ENCODE peak calls at places on chromosomes 1 and 21, in seven cellular contexts. One of them, this sample, is unnamed.

GRCh38 chr21:43994085-43994484 is 18.0 kb upstream of the TRAPPC10 start:
- DNase-seq in colonic mucosa: no peak
- DNase-seq in AG04450: no peak
- DNase-seq in HCT116: no peak
- DNase-seq in psoas muscle: no peak
- DNase-seq in BJ: no peak
- DNase-seq in body of pancreas: no peak
- DNase-seq in this sample: no peak

GRCh38 chr1:173329747-173330146 is 122.6 kb upstream of the TNFSF4 start:
- DNase-seq in psoas muscle: no peak
- DNase-seq in colonic mucosa: no peak
- DNase-seq in AG04450: no peak
- DNase-seq in body of pancreas: no peak
- DNase-seq in BJ: no peak
- DNase-seq in HCT116: no peak
- DNase-seq in this sample: no peak

GRCh38 chr1:112575154-112575804 is 43.7 kb downstream of the ST7L start:
- DNase-seq in HCT116: peak
- DNase-seq in body of pancreas: no peak
- DNase-seq in psoas muscle: no peak
- DNase-seq in BJ: peak
- DNase-seq in colonic mucosa: no peak
- DNase-seq in AG04450: peak
- DNase-seq in this sample: peak

GRCh38 chr1:1157426-1157913 is 16.2 kb upstream of the TTLL10 start:
- DNase-seq in psoas muscle: peak
- DNase-seq in body of pancreas: peak
- DNase-seq in colonic mucosa: peak
- DNase-seq in AG04450: peak
- DNase-seq in BJ: peak
- DNase-seq in HCT116: peak
- DNase-seq in this sample: peak

GRCh38 chr1:91007092-91007491 is 14.7 kb downstream of the ZNF644 start:
- DNase-seq in HCT116: no peak
- DNase-seq in psoas muscle: no peak
- DNase-seq in AG04450: no peak
- DNase-seq in body of pancreas: no peak
- DNase-seq in colonic mucosa: no peak
- DNase-seq in BJ: no peak
- DNase-seq in this sample: no peak

GRCh38 chr1:199298825-199299224 is 660.0 kb downstream of the PTPRC start:
- DNase-seq in HCT116: no peak
- DNase-seq in body of pancreas: no peak
- DNase-seq in colonic mucosa: no peak
- DNase-seq in psoas muscle: no peak
- DNase-seq in AG04450: no peak
- DNase-seq in BJ: no peak
- DNase-seq in this sample: no peak

GRCh38 chr1:3453891-3454810 is at the start of gene ARHGEF16:
- DNase-seq in HCT116: peak
- DNase-seq in BJ: no peak
- DNase-seq in body of pancreas: peak
- DNase-seq in psoas muscle: peak
- DNase-seq in colonic mucosa: peak
- DNase-seq in AG04450: no peak
- DNase-seq in this sample: no peak

GRCh38 chr1:171421413-171422020 is 63.8 kb upstream of the PRRC2C start:
- DNase-seq in colonic mucosa: no peak
- DNase-seq in BJ: no peak
- DNase-seq in AG04450: no peak
- DNase-seq in psoas muscle: no peak
- DNase-seq in HCT116: no peak
- DNase-seq in body of pancreas: no peak
- DNase-seq in this sample: no peak

GRCh38 chr1:54352755-54353154 is 53.4 kb downstream of the SSBP3 start:
- DNase-seq in HCT116: no peak
- DNase-seq in psoas muscle: no peak
- DNase-seq in BJ: no peak
- DNase-seq in colonic mucosa: no peak
- DNase-seq in AG04450: no peak
- DNase-seq in body of pancreas: no peak
- DNase-seq in this sample: no peak

GRCh38 chr1:76687324-76688018 is 179.8 kb upstream of the ST6GALNAC5 start:
- DNase-seq in HCT116: no peak
- DNase-seq in body of pancreas: no peak
- DNase-seq in AG04450: no peak
- DNase-seq in colonic mucosa: no peak
- DNase-seq in psoas muscle: no peak
- DNase-seq in BJ: no peak
- DNase-seq in this sample: peak

GRCh38 chr1:14600405-14601150 is 2.1 kb downstream of the KAZN start:
- DNase-seq in BJ: no peak
- DNase-seq in HCT116: no peak
- DNase-seq in colonic mucosa: no peak
- DNase-seq in psoas muscle: no peak
- DNase-seq in AG04450: no peak
- DNase-seq in body of pancreas: no peak
- DNase-seq in this sample: no peak

GRCh38 chr1:58065520-58065919 is 481.0 kb downstream of the OMA1 start:
- DNase-seq in AG04450: no peak
- DNase-seq in BJ: no peak
- DNase-seq in body of pancreas: no peak
- DNase-seq in psoas muscle: no peak
- DNase-seq in colonic mucosa: no peak
- DNase-seq in HCT116: no peak
- DNase-seq in this sample: no peak

GRCh38 chr1:5001466-5001865 is 347.1 kb downstream of the AJAP1 start:
- DNase-seq in colonic mucosa: no peak
- DNase-seq in body of pancreas: no peak
- DNase-seq in HCT116: no peak
- DNase-seq in psoas muscle: no peak
- DNase-seq in AG04450: no peak
- DNase-seq in BJ: no peak
- DNase-seq in this sample: no peak

GRCh38 chr1:171877711-171878110 is 36.4 kb downstream of the DNM3 start:
- DNase-seq in psoas muscle: no peak
- DNase-seq in AG04450: no peak
- DNase-seq in BJ: no peak
- DNase-seq in colonic mucosa: no peak
- DNase-seq in HCT116: no peak
- DNase-seq in body of pancreas: no peak
- DNase-seq in this sample: no peak

GRCh38 chr1:67635055-67635809 is 49.8 kb upstream of the GADD45A start:
- DNase-seq in BJ: no peak
- DNase-seq in colonic mucosa: no peak
- DNase-seq in body of pancreas: peak
- DNase-seq in HCT116: no peak
- DNase-seq in psoas muscle: no peak
- DNase-seq in AG04450: no peak
- DNase-seq in this sample: no peak

GRCh38 chr1:39159224-39160036 is 45.1 kb upstream of the MACF1 start:
- DNase-seq in psoas muscle: no peak
- DNase-seq in body of pancreas: peak
- DNase-seq in BJ: peak
- DNase-seq in HCT116: peak
- DNase-seq in colonic mucosa: peak
- DNase-seq in AG04450: no peak
- DNase-seq in this sample: no peak

GRCh38 chr1:47198214-47198613 is 8.4 kb upstream of the PDZK1IP1 start:
- DNase-seq in body of pancreas: no peak
- DNase-seq in colonic mucosa: no peak
- DNase-seq in AG04450: no peak
- DNase-seq in BJ: no peak
- DNase-seq in psoas muscle: no peak
- DNase-seq in HCT116: no peak
- DNase-seq in this sample: no peak

GRCh38 chr1:85617582-85618237 is 37.1 kb downstream of the CCN1 start:
- DNase-seq in colonic mucosa: no peak
- DNase-seq in BJ: no peak
- DNase-seq in psoas muscle: no peak
- DNase-seq in AG04450: peak
- DNase-seq in body of pancreas: no peak
- DNase-seq in HCT116: no peak
- DNase-seq in this sample: no peak

GRCh38 chr1:197928849-197929336 is 11.7 kb downstream of the LHX9 start:
- DNase-seq in HCT116: no peak
- DNase-seq in body of pancreas: no peak
- DNase-seq in BJ: no peak
- DNase-seq in AG04450: no peak
- DNase-seq in colonic mucosa: no peak
- DNase-seq in psoas muscle: no peak
- DNase-seq in this sample: no peak

GRCh38 chr1:172449585-172450523 is 6.0 kb upstream of the PIGC start:
- DNase-seq in body of pancreas: peak
- DNase-seq in HCT116: peak
- DNase-seq in AG04450: peak
- DNase-seq in psoas muscle: peak
- DNase-seq in colonic mucosa: peak
- DNase-seq in BJ: no peak
- DNase-seq in this sample: no peak

GRCh38 chr1:92404661-92405060 is 82.1 kb downstream of the GFI1 start:
- DNase-seq in HCT116: no peak
- DNase-seq in AG04450: no peak
- DNase-seq in psoas muscle: no peak
- DNase-seq in colonic mucosa: no peak
- DNase-seq in body of pancreas: no peak
- DNase-seq in BJ: no peak
- DNase-seq in this sample: no peak

GRCh38 chr1:89035080-89035479 is 12.4 kb upstream of the GBP3 start:
- DNase-seq in AG04450: no peak
- DNase-seq in body of pancreas: no peak
- DNase-seq in psoas muscle: no peak
- DNase-seq in BJ: no peak
- DNase-seq in HCT116: no peak
- DNase-seq in colonic mucosa: no peak
- DNase-seq in this sample: no peak
- H3K4me3 ChIP-seq in AG04450: no peak
- H3K4me3 ChIP-seq in body of pancreas: no peak
- H3K4me3 ChIP-seq in psoas muscle: no peak
- H3K4me3 ChIP-seq in BJ: no peak
- H3K4me3 ChIP-seq in HCT116: no peak
- H3K4me3 ChIP-seq in colonic mucosa: no peak
- H3K4me3 ChIP-seq in this sample: no peak

DNA sequence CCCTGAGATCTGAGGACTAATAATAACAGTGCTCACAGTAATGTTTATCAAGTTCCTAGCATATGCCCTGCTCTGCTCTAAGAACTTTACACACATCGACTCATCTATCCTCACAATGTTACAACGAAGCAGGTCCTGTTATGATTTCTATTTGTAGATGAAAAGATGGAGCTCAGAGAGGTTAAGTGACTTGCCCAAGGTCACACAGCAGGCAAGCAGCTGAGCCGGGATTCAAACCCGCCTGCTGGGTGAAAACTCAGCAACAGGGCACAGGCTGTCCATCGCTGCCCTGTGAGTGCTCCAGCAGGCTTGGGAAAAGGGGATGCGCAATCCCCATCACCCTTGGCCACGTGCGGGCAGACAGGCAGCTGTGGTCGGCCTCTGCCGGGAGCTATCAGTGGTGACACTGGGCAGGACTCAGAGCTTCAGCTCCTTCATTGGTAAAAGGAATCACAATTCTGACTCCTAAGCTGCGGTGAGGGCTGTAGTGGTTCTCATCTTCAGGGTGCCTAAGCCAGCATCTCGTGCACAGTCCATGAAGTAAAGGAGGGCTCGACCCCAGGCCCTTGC is 173.3 kb upstream of the KLHDC7A start:
- DNase-seq in HCT116: no peak
- DNase-seq in psoas muscle: no peak
- DNase-seq in colonic mucosa: no peak
- DNase-seq in AG04450: no peak
- DNase-seq in body of pancreas: no peak
- DNase-seq in BJ: no peak
- DNase-seq in this sample: no peak
- TF ChIP-seq CTCF in HCT116: no peak
- TF ChIP-seq CTCF in psoas muscle: no peak
- TF ChIP-seq CTCF in colonic mucosa: no peak
- TF ChIP-seq CTCF in AG04450: no peak
- TF ChIP-seq CTCF in body of pancreas: no peak
- TF ChIP-seq CTCF in BJ: no peak
- TF ChIP-seq CTCF in this sample: no peak

GRCh38 chr1:41837691-41838090 is 81.0 kb downstream of the HIVEP3 start:
- DNase-seq in body of pancreas: no peak
- DNase-seq in BJ: no peak
- DNase-seq in colonic mucosa: no peak
- DNase-seq in AG04450: no peak
- DNase-seq in psoas muscle: no peak
- DNase-seq in HCT116: no peak
- DNase-seq in this sample: no peak
- H3K4me3 ChIP-seq in body of pancreas: no peak
- H3K4me3 ChIP-seq in BJ: no peak
- H3K4me3 ChIP-seq in colonic mucosa: no peak
- H3K4me3 ChIP-seq in AG04450: no peak
- H3K4me3 ChIP-seq in psoas muscle: no peak
- H3K4me3 ChIP-seq in HCT116: no peak
- H3K4me3 ChIP-seq in this sample: no peak

GRCh38 chr1:178733972-178734371 is 8.9 kb downstream of the RALGPS2 start:
- DNase-seq in BJ: no peak
- DNase-seq in psoas muscle: no peak
- DNase-seq in AG04450: no peak
- DNase-seq in HCT116: no peak
- DNase-seq in colonic mucosa: no peak
- DNase-seq in body of pancreas: no peak
- DNase-seq in this sample: no peak
- TF ChIP-seq CTCF in BJ: peak
- TF ChIP-seq CTCF in psoas muscle: peak
- TF ChIP-seq CTCF in AG04450: peak
- TF ChIP-seq CTCF in HCT116: peak
- TF ChIP-seq CTCF in colonic mucosa: peak
- TF ChIP-seq CTCF in body of pancreas: no peak
- TF ChIP-seq CTCF in this sample: peak

This sample was measured in retinal pigment epithelial cell.